ENCODE peak calls at places on chromosomes 6 and 20, in nine cellular contexts. F, P, Q, M, J, E, G, Y and X are unnamed samples. For H3K9me3, the result is how much of the 10 kb centered on the place peaks cover.

GRCh38 chr6:1477432-1478090 is 88.2 kb downstream of the FOXF2 start:
- DNase-seq in F (no peak), P (peak), Q (peak), M (no peak), J (peak), E (no peak), G (no peak), Y (no peak), X (no peak)

GRCh38 chr20:59579404-59580207 is 24.7 kb upstream of the PHACTR3 start:
- DNase-seq in F (no peak), P (no peak), Q (no peak), M (no peak), J (no peak), E (no peak), G (no peak), Y (no peak), X (no peak)

GRCh38 chr6:166333172-166333995 is 9.0 kb downstream of the SFT2D1 start:
- DNase-seq in F (peak), P (no peak), Q (no peak), M (no peak), J (no peak), E (no peak), G (no peak), Y (no peak), X (no peak)

GRCh38 chr6:24536466-24536865 is 41.7 kb downstream of the ALDH5A1 start:
- DNase-seq in F (no peak), P (no peak), Q (no peak), M (no peak), J (no peak), E (no peak), G (no peak), Y (no peak), X (no peak)

GRCh38 chr6:49430187-49430586 is 32.9 kb downstream of the MMUT start:
- DNase-seq in F (no peak), P (no peak), Q (no peak), M (no peak), J (no peak), E (peak), G (no peak), Y (no peak), X (no peak)

GRCh38 chr6:41682497-41682961 is 44.3 kb downstream of the MDFI start:
- DNase-seq in F (no peak), P (no peak), Q (no peak), M (no peak), J (no peak), E (no peak), G (no peak), Y (no peak), X (no peak)

GRCh38 chr6:154921482-154921881 is 73.6 kb upstream of the TIAM2 start:
- DNase-seq in F (no peak), P (no peak), Q (no peak), M (no peak), J (no peak), E (no peak), G (no peak), Y (no peak), X (no peak)

GRCh38 chr6:149823013-149823412 is 41.1 kb downstream of the LRP11 start:
- DNase-seq in F (no peak), P (no peak), Q (no peak), M (no peak), J (no peak), E (no peak), G (no peak), Y (no peak), X (no peak)

GRCh38 chr6:18269253-18269652 is 4.9 kb upstream of the DEK start:
- DNase-seq in F (no peak), P (peak), Q (no peak), M (no peak), J (no peak), E (peak), G (no peak), Y (no peak), X (no peak)

GRCh38 chr6:168071620-168072019 is 7.4 kb downstream of the FRMD1 start:
- DNase-seq in F (no peak), P (no peak), Q (peak), M (no peak), J (no peak), E (no peak), G (no peak), Y (no peak), X (no peak)

GRCh38 chr6:6007311-6008113 is 787 bp upstream of the NRN1 start:
- DNase-seq in F (no peak), P (peak), Q (no peak), M (no peak), J (no peak), E (peak), G (no peak), Y (no peak), X (no peak)

GRCh38 chr6:150740453-150740852 is 125.0 kb upstream of the MTHFD1L start:
- DNase-seq in F (no peak), P (no peak), Q (no peak), M (no peak), J (no peak), E (no peak), G (no peak), Y (no peak), X (no peak)

GRCh38 chr6:15493437-15494168 is 169.2 kb downstream of the DTNBP1 start:
- DNase-seq in F (no peak), P (peak), Q (no peak), M (no peak), J (no peak), E (peak), G (no peak), Y (no peak), X (no peak)

GRCh38 chr20:59586613-59587012 is 17.7 kb upstream of the PHACTR3 start:
- DNase-seq in F (no peak), P (no peak), Q (no peak), M (no peak), J (no peak), E (no peak), G (no peak), Y (no peak), X (no peak)

GRCh38 chr6:101907356-101908217 is 514.1 kb downstream of the GRIK2 start:
- DNase-seq in F (no peak), P (no peak), Q (no peak), M (no peak), J (peak), E (no peak), G (no peak), Y (no peak), X (no peak)

GRCh38 chr6:36616888-36617521 is 22.8 kb downstream of the SRSF3 start:
- DNase-seq in F (no peak), P (no peak), Q (peak), M (no peak), J (no peak), E (peak), G (peak), Y (no peak), X (no peak)

GRCh38 chr6:37897321-37897720 is 77.8 kb downstream of the ZFAND3 start:
- DNase-seq in F (no peak), P (peak), Q (no peak), M (no peak), J (no peak), E (no peak), G (no peak), Y (no peak), X (no peak)

GRCh38 chr6:116434056-116434725 is 27.0 kb upstream of the CALHM6 start:
- DNase-seq in F (no peak), P (no peak), Q (no peak), M (no peak), J (no peak), E (no peak), G (no peak), Y (no peak), X (no peak)

GRCh38 chr20:2519115-2519815 is 10.6 kb upstream of the ZNF343 start:
- DNase-seq in F (no peak), P (no peak), Q (no peak), M (peak), J (no peak), E (peak), G (no peak), Y (no peak), X (no peak)

GRCh38 chr20:41544472-41544871 is 73.7 kb downstream of the CHD6 start:
- DNase-seq in F (no peak), P (no peak), Q (no peak), M (no peak), J (no peak), E (no peak), G (no peak), Y (no peak), X (no peak)

GRCh38 chr6:92329416-92329815 is 1089.9 kb downstream of the EPHA7 start:
- DNase-seq in F (no peak), P (no peak), Q (no peak), M (peak), J (no peak), E (no peak), G (no peak), Y (no peak), X (no peak)

GRCh38 chr6:157806496-157807215 is 16.4 kb upstream of the SNX9 start:
- DNase-seq in F (no peak), P (no peak), Q (no peak), M (no peak), J (no peak), E (no peak), G (no peak), Y (no peak), X (no peak)

GRCh38 chr6:157584036-157584435 is 203.0 kb downstream of the ZDHHC14 start:
- DNase-seq in F (no peak), P (no peak), Q (no peak), M (no peak), J (no peak), E (no peak), G (no peak), Y (no peak), X (no peak)

GRCh38 chr20:49288784-49289696 is 11.2 kb upstream of the ZNFX1 start:
- DNase-seq in F (no peak), P (no peak), Q (no peak), M (no peak), J (peak), E (no peak), G (no peak), Y (no peak), X (no peak)

GRCh38 chr6:153167026-153167891 is 36.2 kb upstream of the RGS17 start:
- DNase-seq in F (no peak), P (peak), Q (peak), M (peak), J (no peak), E (peak), G (no peak), Y (no peak), X (no peak)

GRCh38 chr6:77383026-77383425 is 80.3 kb downstream of the HTR1B start:
- DNase-seq in F (no peak), P (no peak), Q (no peak), M (no peak), J (no peak), E (no peak), G (no peak), Y (no peak), X (no peak)

GRCh38 chr20:13430346-13431002 is 208.3 kb downstream of the TASP1 start:
- DNase-seq in F (no peak), P (no peak), Q (no peak), M (no peak), J (peak), E (no peak), G (no peak), Y (no peak), X (no peak)

GRCh38 chr20:34328928-34329677 is 25.9 kb upstream of the AHCY start:
- DNase-seq in F (no peak), P (no peak), Q (no peak), M (no peak), J (no peak), E (no peak), G (no peak), Y (no peak), X (no peak)

GRCh38 chr6:27280064-27280539 is 32.0 kb downstream of the POM121L2 start:
- DNase-seq in F (no peak), P (peak), Q (no peak), M (peak), J (peak), E (peak), G (no peak), Y (no peak), X (no peak)

GRCh38 chr6:27279513-27280063 is 32.1 kb downstream of the PRSS16 start:
- DNase-seq in F (no peak), P (no peak), Q (no peak), M (no peak), J (peak), E (no peak), G (no peak), Y (no peak), X (no peak)

GRCh38 chr6:27280540-27281000 is 31.5 kb downstream of the POM121L2 start:
- DNase-seq in F (no peak), P (no peak), Q (no peak), M (no peak), J (peak), E (no peak), G (no peak), Y (no peak), X (no peak)

GRCh38 chr6:27281569-27281968 is 30.5 kb downstream of the POM121L2 start:
- DNase-seq in F (no peak), P (no peak), Q (no peak), M (no peak), J (no peak), E (no peak), G (no peak), Y (no peak), X (no peak)

DNA sequence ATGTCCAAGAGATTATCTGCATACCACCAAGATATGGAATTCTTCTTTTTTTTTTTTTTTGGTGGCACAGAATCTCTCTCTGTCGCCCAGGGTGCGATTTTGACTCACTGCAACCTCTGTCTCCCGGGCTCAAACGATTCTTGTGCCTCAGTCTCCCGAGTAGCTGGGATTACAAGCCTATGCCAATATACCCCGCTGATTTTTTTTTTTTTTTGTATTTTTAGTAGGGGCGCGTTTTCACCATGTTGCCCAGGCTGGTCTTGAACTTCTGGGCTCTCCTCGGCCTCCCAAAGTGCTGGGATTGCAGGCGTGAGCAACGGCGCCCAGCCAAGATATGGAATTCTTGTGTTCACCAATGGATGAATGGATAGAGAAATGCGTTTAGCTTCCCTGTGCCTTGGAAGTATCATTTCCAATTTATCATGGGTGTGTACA is 31.0 kb downstream of the POM121L2 start:
- DNase-seq in F (no peak), P (no peak), Q (no peak), M (no peak), J (no peak), E (no peak), G (no peak), Y (no peak), X (no peak)
- H3K9me3 ChIP-seq in F (under half), P (under half), Q (under half), M (under half), J (under half), E (under half), G (under half), Y (under half), X (under half)

GRCh38 chr6:137488736-137489409 is 5.3 kb downstream of the OLIG3 start:
- DNase-seq in F (no peak), P (no peak), Q (no peak), M (no peak), J (no peak), E (no peak), G (no peak), Y (no peak), X (no peak)
- H3K9me3 ChIP-seq in F (under half), P (under half), Q (under half), M (under half), J (under half), E (under half), G (under half), Y (under half), X (under half)

GRCh38 chr6:129801909-129802308 is 59.2 kb downstream of the TMEM244 start:
- DNase-seq in F (no peak), P (no peak), Q (no peak), M (no peak), J (no peak), E (no peak), G (no peak), Y (no peak), X (no peak)
- H3K9me3 ChIP-seq in F (under half), P (under half), Q (under half), M (under half), J (under half), E (under half), G (under half), Y (under half), X (under half)

GRCh38 chr6:144439016-144439415 is 153.9 kb downstream of the UTRN start:
- DNase-seq in F (no peak), P (no peak), Q (no peak), M (no peak), J (no peak), E (peak), G (no peak), Y (no peak), X (no peak)
- H3K9me3 ChIP-seq in F (under half), P (under half), Q (under half), M (under half), J (under half), E (under half), G (under half), Y (under half), X (under half)